ENCODE peak calls at places on chromosomes 4 and X, in five cellular contexts. H, D, S, C and J are unnamed samples.

GRCh38 chr4:148445903-148446261 is 3.7 kb upstream of the NR3C2 start:
- DNase-seq in D (no peak), S (no peak), H (no peak), C (no peak), J (no peak)

GRCh38 chr4:115844180-115844579 is 730.8 kb upstream of the NDST4 start:
- DNase-seq in H (no peak), C (no peak), S (no peak), D (peak; percentile 37), J (no peak)

GRCh38 chr4:8765084-8765483 is 106.6 kb downstream of the HMX1 start:
- DNase-seq in C (peak; percentile 67), H (no peak), S (no peak), D (no peak), J (no peak)

GRCh38 chr4:40962551-40963185 is 212.9 kb downstream of the NSUN7 start:
- DNase-seq in H (no peak), C (no peak), S (no peak), D (no peak), J (no peak)

GRCh38 chr4:81069706-81070331 is 39.3 kb downstream of the BMP3 start:
- DNase-seq in H (peak; percentile 64), C (peak; percentile 81), S (peak; percentile 73), D (peak; percentile 90), J (peak; percentile 60)

GRCh38 chr4:44279469-44279868 is 169.1 kb downstream of the KCTD8 start:
- DNase-seq in H (no peak), D (no peak), S (no peak), C (no peak), J (no peak)

GRCh38 chr4:16858275-16858752 is 40.1 kb downstream of the LDB2 start:
- DNase-seq in H (no peak), D (peak; percentile 23), S (no peak), C (no peak), J (no peak)

GRCh38 chrX:2701600-2701999 is 10.5 kb downstream of the CD99 start:
- DNase-seq in D (no peak), H (no peak), C (no peak), S (peak; percentile 85), J (no peak)

GRCh38 chrX:86171366-86171765 is 23.1 kb downstream of the DACH2 start:
- DNase-seq in C (no peak), S (no peak), D (peak; percentile 28), H (no peak), J (no peak)

GRCh38 chr4:80540785-80541469 is 205.4 kb downstream of the CFAP299 start:
- DNase-seq in S (no peak), H (peak; percentile 38), D (no peak), C (no peak), J (no peak)

GRCh38 chr4:153900426-153900825 is 111.5 kb upstream of the SFRP2 start:
- DNase-seq in S (no peak), H (no peak), D (no peak), C (no peak), J (no peak)

GRCh38 chrX:136250191-136251041 is 784 bp downstream of the MAP7D3 start:
- DNase-seq in C (no peak), H (no peak), S (peak; percentile 17), D (no peak), J (no peak)

GRCh38 chrX:9117851-9118250 is 83.9 kb upstream of the FAM9B start:
- DNase-seq in C (no peak), H (no peak), S (no peak), D (no peak), J (no peak)

GRCh38 chr4:114272226-114272625 is 292.8 kb upstream of the ARSJ start:
- DNase-seq in H (no peak), S (no peak), C (no peak), D (peak; percentile 83), J (no peak)

GRCh38 chrX:69807400-69807799 is 191.5 kb downstream of the EDA start:
- DNase-seq in S (no peak), C (no peak), D (no peak), H (no peak), J (no peak)

GRCh38 chr4:120144634-120145033 is 78.0 kb upstream of the MAD2L1 start:
- DNase-seq in S (no peak), H (no peak), D (no peak), C (no peak), J (no peak)

GRCh38 chr4:71217688-71218087 is 121.1 kb upstream of the SLC4A4 start:
- DNase-seq in S (no peak), H (no peak), D (no peak), C (no peak), J (no peak)

GRCh38 chr4:26524001-26524400 is 33.7 kb upstream of the CCKAR start:
- DNase-seq in C (no peak), S (no peak), D (no peak), H (no peak), J (no peak)

GRCh38 chr4:3766207-3766790 is at the start of gene ADRA2C:
- DNase-seq in D (no peak), C (no peak), S (no peak), H (no peak), J (no peak)

GRCh38 chr4:7335363-7336066 is 99.2 kb downstream of the PSAPL1 start:
- DNase-seq in D (peak; percentile 58), C (no peak), H (peak; percentile 2), S (peak; percentile 70), J (no peak)

GRCh38 chr4:152680988-152681731 is 1.4 kb upstream of the TMEM154 start:
- DNase-seq in S (no peak), H (no peak), D (peak; percentile 72), C (no peak), J (no peak)

GRCh38 chr4:6591305-6591704 is 16.3 kb downstream of the MAN2B2 start:
- DNase-seq in S (no peak), H (no peak), D (no peak), C (no peak), J (no peak)

DNA sequence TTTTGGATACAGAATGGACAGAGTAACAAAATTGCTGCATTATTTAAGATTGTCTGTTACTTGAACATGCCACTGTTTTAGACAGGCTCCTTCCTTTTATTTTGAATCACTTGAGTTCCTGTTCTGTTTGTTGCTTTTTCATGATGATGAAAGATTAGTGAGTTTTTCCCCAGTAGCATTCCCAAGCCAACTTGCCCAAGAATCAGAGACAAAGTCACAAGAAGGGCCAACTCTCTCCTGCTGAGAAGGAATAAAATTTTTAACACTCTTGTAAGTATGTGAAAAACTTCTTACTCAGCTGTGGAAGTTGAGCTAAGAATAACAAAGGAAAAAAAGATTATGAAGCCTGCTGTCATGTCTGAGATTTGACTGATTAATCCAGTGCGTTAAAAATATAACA is 104.2 kb downstream of the KLHL8 start:
- DNase-seq in D (no peak), S (no peak), C (no peak), H (no peak), J (no peak)
- H3K27ac ChIP-seq in D (no peak overlapping the region), S (no peak overlapping the region), C (no peak overlapping the region), H (no peak overlapping the region), J (no peak overlapping the region)

DNA sequence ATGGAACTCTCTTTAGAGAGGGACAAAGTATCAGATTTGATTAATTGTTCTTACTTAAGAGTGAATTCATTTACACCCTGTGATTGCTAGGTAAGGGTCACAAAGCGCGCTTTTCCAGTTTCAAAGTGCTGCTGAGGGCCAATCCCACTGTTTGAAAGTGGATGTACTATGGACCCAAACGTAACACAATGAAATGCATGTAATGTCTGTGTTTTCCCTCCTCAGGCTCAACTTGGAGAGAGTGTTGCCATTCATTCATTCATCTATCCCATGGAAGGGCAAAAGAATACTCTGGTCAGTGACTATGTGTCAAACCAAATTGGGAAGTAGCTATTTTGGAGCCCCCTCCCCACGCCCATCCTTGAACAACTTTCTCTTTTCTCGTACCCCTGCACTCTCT is 16.1 kb downstream of the IGSF1 start:
- DNase-seq in H (no peak), S (no peak), D (no peak), C (no peak), J (no peak)
- H3K27ac ChIP-seq in H (no peak overlapping the region), S (no peak overlapping the region), D (no peak overlapping the region), C (no peak overlapping the region), J (no peak overlapping the region)

GRCh38 chr4:38866973-38867477 is 581 bp upstream of the FAM114A1 start:
- DNase-seq in D (no peak), H (no peak), C (no peak), S (no peak), J (no peak)

GRCh38 chr4:38867478-38868054 is at the start of gene FAM114A1:
- DNase-seq in H (no peak), S (no peak), D (peak; percentile 77), C (peak; percentile 89), J (peak; percentile 68)

GRCh38 chr4:38869511-38869910 is 1.9 kb downstream of the FAM114A1 start:
- DNase-seq in S (no peak), H (no peak), D (no peak), C (no peak), J (no peak)

GRCh38 chr4:38870098-38870850 is 2.7 kb downstream of the FAM114A1 start:
- DNase-seq in S (no peak), D (no peak), H (no peak), C (no peak), J (no peak)

DNA sequence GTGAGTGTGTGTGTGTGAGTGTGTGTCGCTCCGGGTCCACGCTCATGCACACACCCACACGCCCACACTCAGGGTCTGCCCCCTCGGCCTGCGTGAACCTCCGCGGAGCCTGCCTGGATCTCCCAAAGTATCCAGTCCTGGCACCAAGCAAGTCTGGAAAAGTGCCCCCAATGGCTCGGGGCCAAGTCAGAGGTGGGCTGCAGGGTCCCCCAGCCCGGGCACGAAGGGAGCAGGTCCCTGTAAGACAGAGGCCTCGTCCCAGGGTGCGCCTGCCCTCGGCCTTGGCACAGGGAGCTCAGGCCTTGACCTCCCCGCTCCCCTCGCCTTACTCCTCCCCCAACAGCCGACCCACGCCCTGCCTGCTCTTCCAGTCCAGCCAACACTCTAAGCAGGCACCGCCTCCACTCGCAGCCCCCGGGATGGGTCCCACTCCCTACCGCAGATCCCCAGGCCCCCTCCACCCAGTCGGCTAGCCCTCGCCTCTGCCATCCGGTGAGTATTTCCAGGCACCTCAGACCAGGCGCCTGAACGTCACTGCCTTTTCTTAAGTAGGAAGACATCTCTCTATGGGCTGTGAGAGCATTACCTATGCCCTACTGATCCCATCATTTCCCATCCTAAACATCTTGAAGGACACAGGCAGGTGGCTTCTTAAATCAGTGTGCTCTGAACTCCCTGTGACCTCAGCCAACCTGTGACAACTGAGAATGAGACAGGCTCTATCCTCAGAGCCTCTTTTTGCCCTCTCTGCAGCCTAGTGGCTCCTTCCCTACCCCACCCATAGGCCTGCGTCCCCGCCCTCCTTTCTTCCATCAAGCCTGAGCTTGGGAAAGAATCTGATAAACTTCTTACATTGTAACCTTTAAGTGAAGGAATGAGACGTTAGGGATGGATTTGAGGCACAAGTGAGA is 704 bp downstream of the FAM114A1 start:
- DNase-seq in H (no peak), D (no peak), S (no peak), C (no peak), J (no peak)
- H3K27ac ChIP-seq in H (no peak overlapping the region), D (peak overlapping the region; percentile 59), S (no peak overlapping the region), C (peak overlapping the region; percentile 90), J (peak overlapping the region; percentile 88)

GRCh38 chr4:130356873-130357272 is 1260.9 kb downstream of the C4orf33 start:
- DNase-seq in S (no peak), C (no peak), H (no peak), D (no peak), J (no peak)
- H3K27ac ChIP-seq in S (no peak overlapping the region), C (no peak overlapping the region), H (no peak overlapping the region), D (no peak overlapping the region), J (no peak overlapping the region)

DNA sequence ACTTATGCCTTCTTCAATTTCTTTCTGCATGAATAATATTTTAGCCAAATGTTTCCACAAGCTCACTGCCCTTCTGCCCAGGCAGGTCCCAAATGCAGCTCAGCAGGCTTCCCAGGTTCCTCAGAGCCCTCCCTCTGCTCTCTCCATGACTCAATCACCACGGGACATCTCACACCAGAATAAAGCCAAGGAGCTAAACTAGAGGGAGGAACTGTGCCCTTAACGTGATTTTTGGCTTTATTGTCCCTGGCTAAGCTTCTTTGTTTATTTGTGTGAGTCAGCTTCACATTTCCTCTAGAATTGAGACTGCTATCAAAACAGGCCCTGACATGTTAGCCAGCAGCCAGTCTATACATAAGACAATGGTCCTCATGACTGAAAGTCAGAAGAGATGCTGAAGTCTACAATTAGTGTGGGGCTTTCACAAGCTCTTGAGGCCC is 186.4 kb upstream of the GALNT7 start:
- DNase-seq in D (peak; percentile 92), S (no peak), H (no peak), C (no peak), J (no peak)
- H3K27ac ChIP-seq in D (peak overlapping the region; percentile 52), S (no peak overlapping the region), H (no peak overlapping the region), C (no peak overlapping the region), J (no peak overlapping the region)